ENCODE peak calls at places on chromosomes 3 and 15, in six cellular contexts. M, H, V, C, I and S are unnamed samples.

GRCh38 chr3:61936344-61936937 is 375.1 kb downstream of the PTPRG start:
- DNase-seq in M (no peak), H (no peak), V (no peak), C (no peak), I (no peak), S (no peak)

GRCh38 chr3:120450914-120451669 is at the start of gene FSTL1:
- DNase-seq in M (no peak), H (no peak), V (peak), C (no peak), I (peak), S (no peak)

GRCh38 chr15:70376031-70376928 is 278.6 kb upstream of the TLE3 start:
- DNase-seq in M (no peak), H (no peak), V (no peak), C (no peak), I (no peak), S (no peak)

GRCh38 chr15:76663529-76663928 is 241.6 kb downstream of the SCAPER start:
- DNase-seq in M (no peak), H (no peak), V (no peak), C (no peak), I (no peak), S (no peak)

GRCh38 chr15:72230197-72231065 is 559 bp downstream of the PKM start:
- DNase-seq in M (peak), H (peak), V (peak), C (peak), I (peak), S (peak)

GRCh38 chr3:62142696-62143095 is 230.7 kb downstream of the FEZF2 start:
- DNase-seq in M (no peak), H (no peak), V (no peak), C (no peak), I (no peak), S (no peak)

GRCh38 chr3:10774825-10775224 is 41.2 kb upstream of the SLC6A11 start:
- DNase-seq in M (no peak), H (no peak), V (no peak), C (no peak), I (no peak), S (no peak)

GRCh38 chr3:192011137-192011536 is 550.2 kb downstream of the PYDC2 start:
- DNase-seq in M (no peak), H (no peak), V (no peak), C (no peak), I (no peak), S (no peak)

GRCh38 chr3:113441051-113441770 is at the start of gene CFAP44:
- DNase-seq in M (peak), H (peak), V (no peak), C (peak), I (peak), S (peak)

GRCh38 chr3:58234516-58234931 is 3.1 kb upstream of the ABHD6 start:
- DNase-seq in M (no peak), H (no peak), V (peak), C (no peak), I (peak), S (no peak)

GRCh38 chr3:143586565-143586964 is 261.7 kb downstream of the SLC9A9 start:
- DNase-seq in M (no peak), H (no peak), V (no peak), C (no peak), I (no peak), S (no peak)

GRCh38 chr3:89521328-89521727 is 413.9 kb downstream of the EPHA3 start:
- DNase-seq in M (no peak), H (no peak), V (no peak), C (no peak), I (no peak), S (no peak)

GRCh38 chr3:138440137-138440536 is 5.7 kb downstream of the ESYT3 start:
- DNase-seq in M (no peak), H (no peak), V (no peak), C (no peak), I (no peak), S (no peak)

GRCh38 chr15:42152196-42152920 is 4.1 kb downstream of the PLA2G4F start:
- DNase-seq in M (no peak), H (no peak), V (no peak), C (no peak), I (no peak), S (no peak)

GRCh38 chr15:62403164-62403809 is 238.2 kb upstream of the C2CD4B start:
- DNase-seq in M (no peak), H (no peak), V (peak), C (no peak), I (no peak), S (no peak)

GRCh38 chr3:191369081-191370010 is 39.0 kb upstream of the UTS2B start:
- DNase-seq in M (no peak), H (no peak), V (no peak), C (no peak), I (no peak), S (no peak)

GRCh38 chr3:104696470-104696869 is 670.2 kb upstream of the ALCAM start:
- DNase-seq in M (no peak), H (no peak), V (no peak), C (no peak), I (no peak), S (no peak)

GRCh38 chr3:101202640-101203039 is 117.7 kb downstream of the IMPG2 start:
- DNase-seq in M (no peak), H (no peak), V (no peak), C (no peak), I (no peak), S (no peak)

GRCh38 chr3:108085821-108086350 is 4.9 kb downstream of the CD47 start:
- DNase-seq in M (no peak), H (no peak), V (no peak), C (no peak), I (no peak), S (no peak)

GRCh38 chr3:103629391-103629790 is 1194.6 kb downstream of the ZPLD1 start:
- DNase-seq in M (no peak), H (no peak), V (no peak), C (no peak), I (no peak), S (no peak)

GRCh38 chr15:58243083-58243482 is 104.9 kb downstream of the AQP9 start:
- DNase-seq in M (no peak), H (no peak), V (no peak), C (no peak), I (no peak), S (no peak)

GRCh38 chr15:91776104-91776503 is 77.4 kb upstream of the SLCO3A1 start:
- DNase-seq in M (no peak), H (no peak), V (no peak), C (no peak), I (no peak), S (no peak)

GRCh38 chr3:54349231-54349647 is 226.9 kb downstream of the CACNA2D3 start:
- DNase-seq in M (no peak), H (no peak), V (no peak), C (no peak), I (no peak), S (no peak)

GRCh38 chr3:8001712-8002111 is 499.9 kb upstream of the LMCD1 start:
- DNase-seq in M (no peak), H (no peak), V (no peak), C (no peak), I (no peak), S (no peak)

GRCh38 chr3:138348950-138349739 is 766 bp downstream of the MRAS start:
- DNase-seq in M (no peak), H (no peak), V (no peak), C (no peak), I (peak), S (no peak)